ENCODE peak calls at places on chromosomes 3 and 15, in seven cellular contexts. H is iPS-NIHi11; I is endothelial cell; K is GM12865; N is AG09319; Y is stimulated activated naive CD8-positive, alpha-beta T cell treated with anti-CD3 and anti-CD28 coated beads, Interleukin-15, Interleukin-2, amounts not matched to agents 100 U/mL and 50 U/mL, for 24 hours; A is NAMALWA. J is an unnamed sample.
A peak's percentile ranks its signal among the peaks of the same experiment; 100 is the strongest.

GRCh38 chr3:114556832-114557231 is 263.0 kb downstream of the TIGIT start:
- DNase-seq in Y (no peak), I (no peak), H (no peak), A (no peak), N (no peak), K (no peak), J (no peak)

GRCh38 chr15:24955549-24955929 is 752 bp downstream of the SNRPN start:
- DNase-seq in K (peak; percentile 2), Y (peak; percentile 14), H (no peak), N (no peak), I (no peak), A (no peak), J (no peak)

GRCh38 chr3:141941093-141941492 is 64.7 kb downstream of the ATP1B3 start:
- DNase-seq in K (no peak), N (no peak), I (no peak), A (no peak), H (no peak), Y (no peak), J (no peak)

GRCh38 chr3:51940648-51941421 is 869 bp downstream of the RRP9 start:
- DNase-seq in K (no peak), Y (no peak), N (no peak), I (no peak), A (no peak), H (no peak), J (no peak)

GRCh38 chr15:82021021-82021420 is 24.8 kb downstream of the MEX3B start:
- DNase-seq in N (no peak), K (no peak), H (no peak), A (no peak), Y (no peak), I (no peak), J (no peak)

GRCh38 chr3:15428539-15428938 is 1.1 kb downstream of the EAF1 start:
- DNase-seq in H (no peak), I (no peak), Y (peak; percentile 15), A (no peak), N (no peak), K (peak; percentile 12), J (peak; percentile 60)

GRCh38 chr3:8338424-8338823 is 163.2 kb upstream of the LMCD1 start:
- DNase-seq in Y (no peak), I (no peak), K (no peak), A (no peak), N (no peak), H (no peak), J (no peak)

GRCh38 chr3:1183320-1184048 is 90.7 kb downstream of the CNTN6 start:
- DNase-seq in I (no peak), N (no peak), K (no peak), A (no peak), H (no peak), Y (no peak), J (no peak)

GRCh38 chr3:101252307-101252706 is 68.1 kb downstream of the IMPG2 start:
- DNase-seq in A (no peak), I (no peak), N (no peak), Y (no peak), H (no peak), K (no peak), J (no peak)

GRCh38 chr3:95389725-95390313 is 1327.0 kb downstream of the NSUN3 start:
- DNase-seq in K (no peak), Y (no peak), I (no peak), N (no peak), H (no peak), A (no peak), J (no peak)

GRCh38 chr3:112744825-112745566 is 101.7 kb downstream of the CD200R1L start:
- DNase-seq in Y (no peak), I (no peak), K (no peak), H (no peak), N (peak; percentile 8), A (no peak), J (no peak)

GRCh38 chr15:96551196-96551595 is 220.7 kb downstream of the NR2F2 start:
- DNase-seq in H (no peak), Y (no peak), I (no peak), A (no peak), N (no peak), K (no peak), J (no peak)

GRCh38 chr3:74614133-74614967 is at the start of gene CNTN3:
- DNase-seq in H (peak; percentile 78), K (no peak), Y (no peak), I (peak; percentile 52), N (no peak), A (no peak), J (no peak)

J was measured in MV-4-11.